ENCODE peak calls at places on chromosome X, in ten cellular contexts. Y, H, M, G, W, X, J, I, O and K are unnamed samples.

GRCh38 chrX:139201924-139202323 is 328.6 kb upstream of the F9 start:
- DNase-seq in Y (no peak), H (no peak), M (no peak), G (no peak), W (no peak), X (peak; percentile 52), J (no peak), I (no peak), O (no peak), K (no peak)

GRCh38 chrX:23802431-23802830 is 19.5 kb downstream of the SAT1 start:
- DNase-seq in Y (no peak), H (no peak), M (no peak), G (no peak), W (no peak), X (no peak), J (no peak), I (no peak), O (no peak), K (no peak)

GRCh38 chrX:15245896-15246295 is 24.0 kb downstream of the ASB9 start:
- DNase-seq in Y (no peak), H (no peak), M (no peak), G (no peak), W (no peak), X (no peak), J (no peak), I (no peak), O (no peak), K (no peak)

GRCh38 chrX:45747905-45748304 is 547.2 kb upstream of the DIPK2B start:
- DNase-seq in Y (no peak), H (no peak), M (no peak), G (no peak), W (peak; percentile 2), X (peak; percentile 31), J (no peak), I (no peak), O (no peak), K (no peak)

GRCh38 chrX:7921750-7922149 is 5.5 kb downstream of the PNPLA4 start:
- DNase-seq in Y (no peak), H (no peak), M (no peak), G (no peak), W (no peak), X (no peak), J (no peak), I (no peak), O (no peak), K (no peak)

GRCh38 chrX:69025802-69026301 is 139.4 kb downstream of the PJA1 start:
- DNase-seq in Y (no peak), H (no peak), M (no peak), G (no peak), W (peak; percentile 28), X (peak; percentile 81), J (no peak), I (no peak), O (no peak), K (no peak)

GRCh38 chrX:51569561-51569960 is 49.2 kb downstream of the CENPVL3 start:
- DNase-seq in Y (no peak), H (no peak), M (no peak), G (no peak), W (peak; percentile 3), X (peak; percentile 8), J (no peak), I (no peak), O (no peak), K (no peak)

GRCh38 chrX:15838017-15838416 is 16.6 kb downstream of the AP1S2 start:
- DNase-seq in Y (no peak), H (peak; percentile 2), M (no peak), G (peak; percentile 12), W (no peak), X (no peak), J (no peak), I (peak; percentile 6), O (no peak), K (no peak)

GRCh38 chrX:154327026-154327820 is 31.6 kb downstream of the TKTL1 start:
- DNase-seq in Y (no peak), H (peak; percentile 42), M (peak; percentile 33), G (no peak), W (peak; percentile 75), X (no peak), J (no peak), I (no peak), O (no peak), K (peak; percentile 16)